ENCODE peak calls at places on chromosomes 12 and 14, in seven cellular contexts. M, B, G, Q, K, Y and H are unnamed samples.

GRCh38 chr12:72295744-72296143 is 23.6 kb downstream of the TRHDE start:
- DNase-seq in K (no peak), Y (peak), Q (no peak), B (no peak), M (peak), G (no peak), H (no peak)

GRCh38 chr14:52115286-52115685 is 46.4 kb upstream of the NID2 start:
- DNase-seq in B (no peak), M (no peak), K (no peak), G (no peak), Q (no peak), Y (no peak), H (no peak)

GRCh38 chr12:67803450-67804034 is 155.0 kb downstream of the DYRK2 start:
- DNase-seq in Q (no peak), K (no peak), M (no peak), Y (no peak), B (no peak), G (no peak), H (no peak)

GRCh38 chr14:26128931-26129674 is 468.7 kb downstream of the NOVA1 start:
- DNase-seq in Y (no peak), G (no peak), Q (no peak), M (no peak), B (no peak), K (no peak), H (no peak)

GRCh38 chr14:58760121-58760520 is 122.4 kb downstream of the DACT1 start:
- DNase-seq in G (no peak), K (no peak), Q (no peak), Y (no peak), M (no peak), B (no peak), H (no peak)

GRCh38 chr14:102831163-102831804 is 54.0 kb downstream of the TRAF3 start:
- DNase-seq in B (no peak), K (no peak), Y (no peak), Q (no peak), G (no peak), M (no peak), H (no peak)

GRCh38 chr14:100388137-100389050 is 65.3 kb downstream of the SLC25A47 start:
- DNase-seq in Q (no peak), B (no peak), Y (no peak), G (no peak), M (no peak), K (no peak), H (no peak)

GRCh38 chr14:106317593-106317992 is 791.2 kb downstream of the TMEM121 start:
- DNase-seq in Q (no peak), B (no peak), Y (no peak), K (no peak), M (no peak), G (no peak), H (no peak)

GRCh38 chr14:76964695-76965094 is 63.8 kb downstream of the IRF2BPL start:
- DNase-seq in Q (no peak), B (no peak), K (no peak), G (no peak), Y (no peak), M (no peak), H (no peak)

GRCh38 chr14:99038401-99038800 is 233.6 kb downstream of the BCL11B start:
- DNase-seq in G (no peak), Q (no peak), K (peak), Y (no peak), M (no peak), B (no peak), H (no peak)

GRCh38 chr14:61560323-61560722 is 135.0 kb upstream of the HIF1A start:
- DNase-seq in G (no peak), K (no peak), Q (no peak), Y (peak), M (peak), B (no peak), H (no peak)

GRCh38 chr12:123401753-123402683 is 18.1 kb downstream of the KMT5A start:
- DNase-seq in Y (no peak), Q (peak), B (peak), G (no peak), K (no peak), M (no peak), H (peak)

GRCh38 chr12:127300753-127301152 is 966.2 kb upstream of the TMEM132C start:
- DNase-seq in G (no peak), K (no peak), Q (no peak), M (no peak), Y (no peak), B (no peak), H (no peak)

GRCh38 chr12:8905546-8905945 is 8.8 kb upstream of the PHC1 start:
- DNase-seq in Q (no peak), M (no peak), K (peak), Y (no peak), B (peak), G (no peak), H (peak)

GRCh38 chr14:74980746-74981661 is 21.7 kb upstream of the EIF2B2 start:
- DNase-seq in Q (no peak), B (peak), M (peak), G (peak), K (no peak), Y (peak), H (peak)

GRCh38 chr14:90105756-90106155 is 44.0 kb downstream of the KCNK13 start:
- DNase-seq in B (no peak), Q (no peak), G (no peak), M (no peak), K (no peak), Y (no peak), H (no peak)

GRCh38 chr14:79318371-79318770 is 892.9 kb downstream of the DIO2 start:
- DNase-seq in Q (no peak), Y (peak), K (no peak), B (no peak), M (no peak), G (no peak), H (no peak)

GRCh38 chr14:66482873-66483272 is 3.3 kb upstream of the CCDC196 start:
- DNase-seq in M (no peak), B (no peak), Q (no peak), Y (no peak), K (no peak), G (no peak), H (no peak)

GRCh38 chr14:101495284-101495683 is 66.0 kb upstream of the DIO3 start:
- DNase-seq in Q (no peak), B (peak), M (no peak), G (no peak), Y (no peak), K (no peak), H (no peak)

GRCh38 chr12:87853448-87854003 is 175.7 kb downstream of the C12orf50 start:
- DNase-seq in Y (no peak), G (no peak), M (no peak), Q (no peak), B (peak), K (no peak), H (peak)

GRCh38 chr14:64541261-64541970 is 875 bp downstream of the HSPA2 start:
- DNase-seq in B (no peak), K (peak), M (no peak), Q (no peak), Y (no peak), G (no peak), H (peak)

GRCh38 chr12:105741786-105742566 is 396.8 kb downstream of the NUAK1 start:
- DNase-seq in Y (peak), G (no peak), M (peak), K (peak), B (no peak), Q (no peak), H (no peak)

GRCh38 chr12:101768781-101769180 is 29.5 kb upstream of the SYCP3 start:
- DNase-seq in B (no peak), Q (no peak), G (no peak), M (no peak), K (no peak), Y (no peak), H (no peak)

GRCh38 chr12:4005851-4006400 is 132.7 kb upstream of the PARP11 start:
- DNase-seq in M (no peak), K (no peak), B (no peak), Y (no peak), G (no peak), Q (no peak), H (no peak)

GRCh38 chr14:100915582-100915981 is 12.1 kb upstream of the RTL1 start:
- DNase-seq in Q (no peak), K (no peak), G (no peak), Y (no peak), M (no peak), B (no peak), H (no peak)

GRCh38 chr12:133227281-133227852 is 8.3 kb downstream of the ANHX start:
- DNase-seq in M (no peak), Q (no peak), K (no peak), G (no peak), Y (no peak), B (peak), H (no peak)

GRCh38 chr14:24052656-24053547 is 1.1 kb downstream of the CARMIL3 start:
- DNase-seq in B (no peak), M (no peak), G (no peak), K (no peak), Q (no peak), Y (no peak), H (no peak)

GRCh38 chr14:89442280-89442679 is 25.2 kb upstream of the FOXN3 start:
- DNase-seq in B (no peak), Y (no peak), M (no peak), G (no peak), Q (no peak), K (no peak), H (no peak)

GRCh38 chr12:87021400-87021799 is 765.2 kb upstream of the MGAT4C start:
- DNase-seq in B (no peak), K (no peak), M (no peak), G (no peak), Q (no peak), Y (no peak), H (no peak)

DNA sequence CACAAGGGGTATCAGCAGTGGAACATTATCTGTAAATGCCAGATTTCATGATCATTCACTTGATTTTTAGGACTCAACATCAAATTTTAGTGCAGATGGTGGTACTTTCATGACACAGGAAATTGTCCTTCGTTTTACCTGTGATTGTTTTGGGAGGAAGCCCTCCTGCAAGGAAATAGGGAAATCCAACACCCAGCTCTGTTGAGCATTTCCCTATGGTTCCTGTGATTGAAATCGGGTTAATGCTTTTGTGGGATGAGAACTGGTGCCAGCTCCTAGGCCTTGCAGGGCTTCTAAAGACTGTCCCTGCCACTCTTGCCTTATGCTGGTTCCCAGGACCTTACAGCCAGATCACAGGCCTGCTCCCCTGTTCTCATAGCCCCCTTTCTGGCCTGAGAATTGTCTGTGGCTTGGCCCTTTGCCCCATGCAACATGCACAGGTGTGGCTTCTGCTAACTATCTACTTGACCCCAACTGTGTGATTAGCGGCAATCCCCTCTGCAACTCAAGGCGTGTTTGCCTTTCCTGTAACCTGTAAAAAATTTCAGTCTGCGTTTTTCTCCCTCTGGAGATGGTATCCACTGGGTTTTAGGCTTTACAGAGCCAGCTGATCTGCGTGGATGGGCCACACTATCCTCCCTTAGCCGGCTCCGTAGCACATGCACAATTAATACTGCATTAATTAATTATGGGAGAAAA is 112.5 kb downstream of the ETV6 start:
- DNase-seq in Q (no peak), Y (no peak), K (no peak), B (no peak), M (no peak), G (no peak), H (no peak)
- H4K8ac ChIP-seq in Q (no peak), Y (peak), K (no peak), B (no peak), M (no peak), G (no peak), H (no peak)

DNA sequence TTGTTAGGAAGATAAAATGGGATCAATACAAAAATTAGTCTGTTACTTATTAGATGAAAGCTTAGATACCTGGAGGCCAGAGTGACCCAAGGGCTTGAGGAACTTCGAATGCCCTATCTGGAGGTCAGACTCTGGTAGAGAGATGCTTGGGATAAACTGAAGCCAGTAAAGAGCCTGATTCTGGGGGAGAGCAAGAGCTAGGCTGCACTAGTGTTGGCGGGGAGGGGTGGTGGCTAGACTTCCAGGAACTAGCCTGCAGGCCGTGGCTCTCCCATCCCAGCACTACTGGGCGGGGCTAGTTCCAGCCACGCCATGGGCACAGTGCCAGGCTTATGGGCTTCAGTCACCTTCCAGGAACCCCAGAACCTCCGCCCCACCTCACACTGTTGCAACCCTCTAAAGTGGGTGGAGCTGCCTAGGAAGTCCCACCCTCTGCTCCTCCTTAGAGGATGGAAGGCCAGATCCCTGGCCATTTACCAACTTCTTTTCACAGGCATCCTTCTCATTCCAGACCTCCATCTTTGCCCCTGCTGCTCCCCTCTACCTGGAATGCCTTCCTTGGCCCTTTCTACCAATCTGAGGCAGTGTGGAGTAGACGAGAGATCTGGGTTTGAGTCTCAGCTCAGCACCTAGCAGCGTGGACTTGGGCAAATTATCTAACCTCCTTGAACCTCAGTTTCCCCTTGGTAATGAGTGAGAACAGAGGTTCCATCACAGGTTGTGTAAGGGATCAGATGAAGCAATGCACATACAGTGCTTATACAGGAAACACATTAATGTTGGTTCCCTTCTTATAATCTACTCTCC is 6.3 kb upstream of the NFE2 start:
- DNase-seq in G (no peak), M (no peak), B (peak), Q (no peak), Y (no peak), K (no peak), H (no peak)
- H4K8ac ChIP-seq in G (peak), M (peak), B (no peak), Q (no peak), Y (no peak), K (no peak), H (no peak)

GRCh38 chr12:6266431-6267006 is 44.0 kb upstream of the PLEKHG6 start:
- DNase-seq in Q (no peak), M (no peak), G (no peak), K (peak), Y (no peak), B (no peak), H (no peak)
- H4K8ac ChIP-seq in Q (no peak), M (no peak), G (no peak), K (no peak), Y (no peak), B (no peak), H (no peak)

DNA sequence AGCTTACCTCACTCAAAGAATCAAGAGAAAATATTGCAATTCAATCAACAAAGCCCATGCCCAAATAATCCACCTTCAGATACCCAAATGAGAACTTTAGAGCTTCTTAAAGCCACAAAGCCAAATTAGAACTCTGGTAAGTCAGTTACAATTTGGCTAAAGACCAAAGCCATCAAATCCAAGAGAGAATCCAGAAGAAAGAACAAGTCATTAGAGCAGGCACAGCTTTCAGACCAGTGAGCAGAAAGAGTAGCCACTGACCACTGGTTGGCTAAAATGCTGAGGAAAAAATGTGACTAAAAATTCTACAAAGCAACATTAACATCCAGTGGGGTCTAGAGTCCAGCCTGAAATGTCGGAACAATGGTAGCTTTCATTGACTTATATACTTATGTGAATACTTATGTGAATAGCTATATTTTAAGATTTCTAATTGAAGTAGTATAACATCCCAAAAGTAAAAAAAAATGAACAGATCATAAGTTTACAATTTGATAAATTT is 735.2 kb upstream of the TBX3 start:
- DNase-seq in M (no peak), Q (no peak), B (no peak), G (no peak), Y (no peak), K (no peak), H (no peak)
- H4K8ac ChIP-seq in M (no peak), Q (no peak), B (no peak), G (no peak), Y (no peak), K (no peak), H (no peak)

GRCh38 chr12:14743061-14743460 is 46.7 kb upstream of the GUCY2C start:
- DNase-seq in G (no peak), Y (no peak), M (no peak), B (no peak), K (no peak), Q (no peak), H (no peak)

GRCh38 chr12:14741942-14742341 is 45.5 kb upstream of the GUCY2C start:
- DNase-seq in K (no peak), Y (no peak), M (no peak), G (no peak), B (no peak), Q (no peak), H (no peak)

GRCh38 chr12:14741153-14741552 is 44.8 kb upstream of the GUCY2C start:
- DNase-seq in G (no peak), K (no peak), M (no peak), Q (no peak), B (no peak), Y (no peak), H (no peak)
- H4K8ac ChIP-seq in G (no peak), K (no peak), M (no peak), Q (no peak), B (no peak), Y (no peak), H (no peak)

GRCh38 chr12:2154521-2154920 is 101.7 kb downstream of the CACNA1C start:
- DNase-seq in Q (no peak), B (no peak), M (no peak), G (no peak), Y (no peak), K (no peak), H (no peak)

GRCh38 chr12:2152134-2152533 is 99.3 kb downstream of the CACNA1C start:
- DNase-seq in B (no peak), Y (no peak), K (no peak), G (no peak), Q (no peak), M (no peak), H (no peak)

GRCh38 chr12:2156333-2156732 is 103.5 kb downstream of the CACNA1C start:
- DNase-seq in Q (no peak), G (no peak), B (no peak), M (no peak), Y (peak), K (no peak), H (no peak)

GRCh38 chr12:2149091-2149490 is 96.3 kb downstream of the CACNA1C start:
- DNase-seq in K (no peak), Y (peak), B (no peak), M (no peak), G (no peak), Q (no peak), H (no peak)

GRCh38 chr12:2154050-2154449 is 101.3 kb downstream of the CACNA1C start:
- DNase-seq in B (no peak), Y (peak), G (no peak), K (no peak), M (peak), Q (no peak), H (no peak)
- H4K8ac ChIP-seq in B (no peak), Y (no peak), G (no peak), K (no peak), M (peak), Q (no peak), H (no peak)

DNA sequence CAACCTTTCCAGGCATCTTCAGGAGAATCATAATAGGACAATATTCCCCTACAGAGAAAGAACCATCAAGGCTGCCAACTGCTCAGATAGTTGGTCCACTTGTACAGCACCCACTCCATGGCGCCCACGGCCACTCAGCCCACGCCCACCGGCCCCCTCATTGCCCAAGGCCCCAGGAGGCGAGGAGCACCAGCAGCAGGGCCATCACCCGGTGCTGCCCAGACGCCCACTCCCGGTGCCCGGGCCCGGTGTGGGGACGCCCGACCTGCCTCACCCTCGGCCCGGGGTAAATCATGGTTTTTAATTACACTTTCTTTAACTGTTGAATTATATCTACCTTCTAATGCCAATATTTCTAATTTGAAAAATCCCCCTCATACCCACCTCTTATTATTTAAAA is 41.3 kb upstream of the ANO6 start:
- DNase-seq in M (no peak), Q (no peak), B (no peak), K (no peak), G (no peak), Y (no peak), H (no peak)
- H4K8ac ChIP-seq in M (no peak), Q (no peak), B (no peak), K (no peak), G (no peak), Y (no peak), H (no peak)

GRCh38 chr14:54528973-54529372 is 19.3 kb downstream of the CGRRF1 start:
- DNase-seq in Y (no peak), K (no peak), B (no peak), M (no peak), G (no peak), Q (no peak), H (no peak)
- H4K8ac ChIP-seq in Y (no peak), K (no peak), B (no peak), M (no peak), G (no peak), Q (no peak), H (no peak)

DNA sequence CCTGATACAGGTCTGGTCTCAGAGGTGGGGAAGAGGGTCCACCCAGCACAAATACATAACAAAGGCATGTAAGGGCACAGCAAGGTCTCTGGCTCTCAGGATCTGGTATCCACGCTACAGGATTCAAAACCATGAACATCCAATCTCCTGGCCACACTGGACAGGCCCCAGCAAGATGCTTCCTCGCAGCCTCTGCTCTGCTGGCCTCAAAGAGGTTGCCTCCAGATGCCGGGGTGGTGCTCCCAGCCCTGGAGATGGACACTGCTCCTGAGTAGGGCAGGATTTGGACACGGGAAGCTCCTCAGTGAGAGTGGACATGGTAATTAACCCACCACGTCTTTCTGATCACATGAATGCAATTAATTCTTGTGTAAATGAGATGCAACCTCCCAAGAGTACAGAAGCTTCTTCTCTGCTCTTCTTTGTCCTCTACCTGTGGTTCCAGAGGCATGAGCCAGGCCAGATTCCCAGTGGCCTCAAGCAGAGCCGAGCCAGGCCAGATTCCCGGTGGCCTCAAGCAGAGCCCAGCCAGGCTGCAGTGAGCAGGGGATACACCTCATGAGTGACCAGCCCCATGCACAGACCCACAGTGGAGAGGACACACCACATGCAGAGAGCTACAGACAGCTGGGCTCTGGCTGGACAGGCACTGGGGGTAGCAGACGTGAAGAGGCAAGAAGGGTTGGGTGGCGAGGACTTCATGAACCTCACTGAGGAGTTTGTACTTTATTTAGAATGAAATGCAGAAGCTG is 186.4 kb downstream of the PIWIL1 start:
- DNase-seq in Q (no peak), Y (no peak), B (no peak), G (no peak), M (no peak), K (no peak), H (no peak)
- H4K8ac ChIP-seq in Q (no peak), Y (no peak), B (no peak), G (no peak), M (no peak), K (no peak), H (no peak)